ENCODE peak calls at places on chromosomes 13 and 19, in six cellular contexts. One of them, this sample, is unnamed.

GRCh38 chr13:23289917-23290357 is 109.2 kb downstream of the SGCG start:
- DNase-seq in activated B cell treated with CpG ODN at 0.5 μM for 24 hours: no peak
- DNase-seq in NCI-H1105: peak
- DNase-seq in Caki2: peak
- DNase-seq in stimulated activated CD8-positive, alpha-beta memory T cell treated with anti-CD3 and anti-CD28 coated beads, Interleukin-12 subunit alpha, Interleukin-12 subunit beta, amount 100 ng/mL, for 4 hours: no peak
- DNase-seq in WTC11: no peak
- DNase-seq in this sample: peak

GRCh38 chr19:3024509-3024869 is 4.6 kb downstream of the TLE2 start:
- DNase-seq in NCI-H1105: no peak
- DNase-seq in activated B cell treated with CpG ODN at 0.5 μM for 24 hours: no peak
- DNase-seq in stimulated activated CD8-positive, alpha-beta memory T cell treated with anti-CD3 and anti-CD28 coated beads, Interleukin-12 subunit alpha, Interleukin-12 subunit beta, amount 100 ng/mL, for 4 hours: no peak
- DNase-seq in WTC11: no peak
- DNase-seq in Caki2: no peak
- DNase-seq in this sample: no peak

GRCh38 chr19:45779231-45780145 is 2.8 kb downstream of the DMPK start:
- DNase-seq in WTC11: peak
- DNase-seq in NCI-H1105: peak
- DNase-seq in activated B cell treated with CpG ODN at 0.5 μM for 24 hours: peak
- DNase-seq in stimulated activated CD8-positive, alpha-beta memory T cell treated with anti-CD3 and anti-CD28 coated beads, Interleukin-12 subunit alpha, Interleukin-12 subunit beta, amount 100 ng/mL, for 4 hours: peak
- DNase-seq in Caki2: no peak
- DNase-seq in this sample: peak

GRCh38 chr13:37134411-37135041 is 29.1 kb upstream of the CSNK1A1L start:
- DNase-seq in NCI-H1105: no peak
- DNase-seq in WTC11: no peak
- DNase-seq in stimulated activated CD8-positive, alpha-beta memory T cell treated with anti-CD3 and anti-CD28 coated beads, Interleukin-12 subunit alpha, Interleukin-12 subunit beta, amount 100 ng/mL, for 4 hours: no peak
- DNase-seq in activated B cell treated with CpG ODN at 0.5 μM for 24 hours: no peak
- DNase-seq in Caki2: no peak
- DNase-seq in this sample: peak

GRCh38 chr13:29937836-29938235 is 87.4 kb upstream of the UBL3 start:
- DNase-seq in stimulated activated CD8-positive, alpha-beta memory T cell treated with anti-CD3 and anti-CD28 coated beads, Interleukin-12 subunit alpha, Interleukin-12 subunit beta, amount 100 ng/mL, for 4 hours: no peak
- DNase-seq in NCI-H1105: no peak
- DNase-seq in activated B cell treated with CpG ODN at 0.5 μM for 24 hours: no peak
- DNase-seq in WTC11: no peak
- DNase-seq in Caki2: no peak
- DNase-seq in this sample: no peak

GRCh38 chr19:50628551-50628950 is 11.1 kb downstream of the SYT3 start:
- DNase-seq in Caki2: no peak
- DNase-seq in stimulated activated CD8-positive, alpha-beta memory T cell treated with anti-CD3 and anti-CD28 coated beads, Interleukin-12 subunit alpha, Interleukin-12 subunit beta, amount 100 ng/mL, for 4 hours: no peak
- DNase-seq in WTC11: no peak
- DNase-seq in activated B cell treated with CpG ODN at 0.5 μM for 24 hours: no peak
- DNase-seq in NCI-H1105: no peak
- DNase-seq in this sample: no peak

GRCh38 chr19:36060430-36060829 is 5.7 kb downstream of the WDR62 start:
- DNase-seq in Caki2: no peak
- DNase-seq in activated B cell treated with CpG ODN at 0.5 μM for 24 hours: no peak
- DNase-seq in NCI-H1105: no peak
- DNase-seq in WTC11: peak
- DNase-seq in stimulated activated CD8-positive, alpha-beta memory T cell treated with anti-CD3 and anti-CD28 coated beads, Interleukin-12 subunit alpha, Interleukin-12 subunit beta, amount 100 ng/mL, for 4 hours: no peak
- DNase-seq in this sample: peak

GRCh38 chr19:17441241-17442135 is 7.0 kb downstream of the TMEM221 start:
- DNase-seq in activated B cell treated with CpG ODN at 0.5 μM for 24 hours: no peak
- DNase-seq in stimulated activated CD8-positive, alpha-beta memory T cell treated with anti-CD3 and anti-CD28 coated beads, Interleukin-12 subunit alpha, Interleukin-12 subunit beta, amount 100 ng/mL, for 4 hours: no peak
- DNase-seq in Caki2: peak
- DNase-seq in NCI-H1105: peak
- DNase-seq in WTC11: peak
- DNase-seq in this sample: peak

GRCh38 chr13:108283110-108283509 is 13.6 kb downstream of the TNFSF13B start:
- DNase-seq in Caki2: no peak
- DNase-seq in NCI-H1105: no peak
- DNase-seq in stimulated activated CD8-positive, alpha-beta memory T cell treated with anti-CD3 and anti-CD28 coated beads, Interleukin-12 subunit alpha, Interleukin-12 subunit beta, amount 100 ng/mL, for 4 hours: no peak
- DNase-seq in WTC11: no peak
- DNase-seq in activated B cell treated with CpG ODN at 0.5 μM for 24 hours: no peak
- DNase-seq in this sample: no peak

GRCh38 chr19:7911509-7912143 is 3.0 kb upstream of the TGFBR3L start:
- DNase-seq in WTC11: no peak
- DNase-seq in Caki2: no peak
- DNase-seq in NCI-H1105: no peak
- DNase-seq in stimulated activated CD8-positive, alpha-beta memory T cell treated with anti-CD3 and anti-CD28 coated beads, Interleukin-12 subunit alpha, Interleukin-12 subunit beta, amount 100 ng/mL, for 4 hours: no peak
- DNase-seq in activated B cell treated with CpG ODN at 0.5 μM for 24 hours: no peak
- DNase-seq in this sample: no peak

GRCh38 chr13:24664726-24665409 is 15.3 kb upstream of the ATP12A start:
- DNase-seq in NCI-H1105: no peak
- DNase-seq in WTC11: no peak
- DNase-seq in stimulated activated CD8-positive, alpha-beta memory T cell treated with anti-CD3 and anti-CD28 coated beads, Interleukin-12 subunit alpha, Interleukin-12 subunit beta, amount 100 ng/mL, for 4 hours: no peak
- DNase-seq in activated B cell treated with CpG ODN at 0.5 μM for 24 hours: no peak
- DNase-seq in Caki2: no peak
- DNase-seq in this sample: no peak

GRCh38 chr19:41945135-41945766 is 13.9 kb downstream of the RABAC1 start:
- DNase-seq in activated B cell treated with CpG ODN at 0.5 μM for 24 hours: peak
- DNase-seq in NCI-H1105: no peak
- DNase-seq in stimulated activated CD8-positive, alpha-beta memory T cell treated with anti-CD3 and anti-CD28 coated beads, Interleukin-12 subunit alpha, Interleukin-12 subunit beta, amount 100 ng/mL, for 4 hours: peak
- DNase-seq in WTC11: no peak
- DNase-seq in Caki2: no peak
- DNase-seq in this sample: no peak

GRCh38 chr19:18541258-18541991 is 1.9 kb downstream of the FKBP8 start:
- DNase-seq in activated B cell treated with CpG ODN at 0.5 μM for 24 hours: no peak
- DNase-seq in NCI-H1105: no peak
- DNase-seq in Caki2: no peak
- DNase-seq in WTC11: no peak
- DNase-seq in stimulated activated CD8-positive, alpha-beta memory T cell treated with anti-CD3 and anti-CD28 coated beads, Interleukin-12 subunit alpha, Interleukin-12 subunit beta, amount 100 ng/mL, for 4 hours: no peak
- DNase-seq in this sample: no peak

GRCh38 chr19:55811340-55811739 is 20.5 kb downstream of the NLRP11 start:
- DNase-seq in NCI-H1105: no peak
- DNase-seq in WTC11: no peak
- DNase-seq in activated B cell treated with CpG ODN at 0.5 μM for 24 hours: no peak
- DNase-seq in stimulated activated CD8-positive, alpha-beta memory T cell treated with anti-CD3 and anti-CD28 coated beads, Interleukin-12 subunit alpha, Interleukin-12 subunit beta, amount 100 ng/mL, for 4 hours: no peak
- DNase-seq in Caki2: no peak
- DNase-seq in this sample: no peak

GRCh38 chr13:34116651-34117050 is 298.7 kb downstream of the RFC3 start:
- DNase-seq in activated B cell treated with CpG ODN at 0.5 μM for 24 hours: no peak
- DNase-seq in NCI-H1105: no peak
- DNase-seq in WTC11: no peak
- DNase-seq in stimulated activated CD8-positive, alpha-beta memory T cell treated with anti-CD3 and anti-CD28 coated beads, Interleukin-12 subunit alpha, Interleukin-12 subunit beta, amount 100 ng/mL, for 4 hours: no peak
- DNase-seq in Caki2: no peak
- DNase-seq in this sample: no peak

GRCh38 chr19:39211731-39212376 is 7.8 kb upstream of the SYCN start:
- DNase-seq in activated B cell treated with CpG ODN at 0.5 μM for 24 hours: no peak
- DNase-seq in Caki2: no peak
- DNase-seq in stimulated activated CD8-positive, alpha-beta memory T cell treated with anti-CD3 and anti-CD28 coated beads, Interleukin-12 subunit alpha, Interleukin-12 subunit beta, amount 100 ng/mL, for 4 hours: no peak
- DNase-seq in WTC11: no peak
- DNase-seq in NCI-H1105: no peak
- DNase-seq in this sample: no peak

GRCh38 chr19:11405846-11406643 is 13.1 kb downstream of the RGL3 start:
- DNase-seq in stimulated activated CD8-positive, alpha-beta memory T cell treated with anti-CD3 and anti-CD28 coated beads, Interleukin-12 subunit alpha, Interleukin-12 subunit beta, amount 100 ng/mL, for 4 hours: no peak
- DNase-seq in activated B cell treated with CpG ODN at 0.5 μM for 24 hours: peak
- DNase-seq in Caki2: no peak
- DNase-seq in NCI-H1105: no peak
- DNase-seq in WTC11: peak
- DNase-seq in this sample: no peak

GRCh38 chr19:50196322-50196932 is 7.0 kb upstream of the MYH14 start:
- DNase-seq in Caki2: no peak
- DNase-seq in NCI-H1105: no peak
- DNase-seq in WTC11: no peak
- DNase-seq in activated B cell treated with CpG ODN at 0.5 μM for 24 hours: no peak
- DNase-seq in stimulated activated CD8-positive, alpha-beta memory T cell treated with anti-CD3 and anti-CD28 coated beads, Interleukin-12 subunit alpha, Interleukin-12 subunit beta, amount 100 ng/mL, for 4 hours: no peak
- DNase-seq in this sample: no peak

GRCh38 chr13:98997051-98997730 is 19.3 kb upstream of the DOCK9 start:
- DNase-seq in WTC11: no peak
- DNase-seq in stimulated activated CD8-positive, alpha-beta memory T cell treated with anti-CD3 and anti-CD28 coated beads, Interleukin-12 subunit alpha, Interleukin-12 subunit beta, amount 100 ng/mL, for 4 hours: no peak
- DNase-seq in Caki2: no peak
- DNase-seq in NCI-H1105: no peak
- DNase-seq in activated B cell treated with CpG ODN at 0.5 μM for 24 hours: no peak
- DNase-seq in this sample: no peak

GRCh38 chr13:91894311-91894710 is 495.9 kb downstream of the GPC5 start:
- DNase-seq in activated B cell treated with CpG ODN at 0.5 μM for 24 hours: no peak
- DNase-seq in WTC11: no peak
- DNase-seq in Caki2: no peak
- DNase-seq in stimulated activated CD8-positive, alpha-beta memory T cell treated with anti-CD3 and anti-CD28 coated beads, Interleukin-12 subunit alpha, Interleukin-12 subunit beta, amount 100 ng/mL, for 4 hours: no peak
- DNase-seq in NCI-H1105: no peak
- DNase-seq in this sample: no peak

GRCh38 chr13:43014162-43014561 is 9.2 kb upstream of the DNAJC15 start:
- DNase-seq in WTC11: no peak
- DNase-seq in Caki2: no peak
- DNase-seq in activated B cell treated with CpG ODN at 0.5 μM for 24 hours: no peak
- DNase-seq in stimulated activated CD8-positive, alpha-beta memory T cell treated with anti-CD3 and anti-CD28 coated beads, Interleukin-12 subunit alpha, Interleukin-12 subunit beta, amount 100 ng/mL, for 4 hours: no peak
- DNase-seq in NCI-H1105: no peak
- DNase-seq in this sample: no peak

GRCh38 chr13:112903071-112903577 is 65.9 kb upstream of the MCF2L start:
- DNase-seq in stimulated activated CD8-positive, alpha-beta memory T cell treated with anti-CD3 and anti-CD28 coated beads, Interleukin-12 subunit alpha, Interleukin-12 subunit beta, amount 100 ng/mL, for 4 hours: no peak
- DNase-seq in Caki2: no peak
- DNase-seq in activated B cell treated with CpG ODN at 0.5 μM for 24 hours: no peak
- DNase-seq in NCI-H1105: no peak
- DNase-seq in WTC11: no peak
- DNase-seq in this sample: no peak

GRCh38 chr13:109381546-109382180 is 404.7 kb downstream of the IRS2 start:
- DNase-seq in NCI-H1105: no peak
- DNase-seq in stimulated activated CD8-positive, alpha-beta memory T cell treated with anti-CD3 and anti-CD28 coated beads, Interleukin-12 subunit alpha, Interleukin-12 subunit beta, amount 100 ng/mL, for 4 hours: no peak
- DNase-seq in activated B cell treated with CpG ODN at 0.5 μM for 24 hours: no peak
- DNase-seq in WTC11: no peak
- DNase-seq in Caki2: no peak
- DNase-seq in this sample: no peak

GRCh38 chr19:35908010-35908441 is at the start of gene TYROBP:
- DNase-seq in NCI-H1105: no peak
- DNase-seq in activated B cell treated with CpG ODN at 0.5 μM for 24 hours: no peak
- DNase-seq in Caki2: no peak
- DNase-seq in stimulated activated CD8-positive, alpha-beta memory T cell treated with anti-CD3 and anti-CD28 coated beads, Interleukin-12 subunit alpha, Interleukin-12 subunit beta, amount 100 ng/mL, for 4 hours: no peak
- DNase-seq in WTC11: no peak
- DNase-seq in this sample: no peak

GRCh38 chr13:49635599-49636433 is 7.5 kb downstream of the ARL11 start:
- DNase-seq in Caki2: no peak
- DNase-seq in stimulated activated CD8-positive, alpha-beta memory T cell treated with anti-CD3 and anti-CD28 coated beads, Interleukin-12 subunit alpha, Interleukin-12 subunit beta, amount 100 ng/mL, for 4 hours: no peak
- DNase-seq in WTC11: no peak
- DNase-seq in activated B cell treated with CpG ODN at 0.5 μM for 24 hours: no peak
- DNase-seq in NCI-H1105: no peak
- DNase-seq in this sample: no peak

GRCh38 chr19:49085868-49086232 is 599 bp downstream of the SNRNP70 start:
- DNase-seq in Caki2: peak
- DNase-seq in stimulated activated CD8-positive, alpha-beta memory T cell treated with anti-CD3 and anti-CD28 coated beads, Interleukin-12 subunit alpha, Interleukin-12 subunit beta, amount 100 ng/mL, for 4 hours: no peak
- DNase-seq in activated B cell treated with CpG ODN at 0.5 μM for 24 hours: no peak
- DNase-seq in WTC11: no peak
- DNase-seq in NCI-H1105: no peak
- DNase-seq in this sample: no peak

GRCh38 chr19:42540071-42540553 is 11.8 kb upstream of the CEACAM1 start:
- DNase-seq in Caki2: no peak
- DNase-seq in stimulated activated CD8-positive, alpha-beta memory T cell treated with anti-CD3 and anti-CD28 coated beads, Interleukin-12 subunit alpha, Interleukin-12 subunit beta, amount 100 ng/mL, for 4 hours: no peak
- DNase-seq in activated B cell treated with CpG ODN at 0.5 μM for 24 hours: no peak
- DNase-seq in NCI-H1105: peak
- DNase-seq in WTC11: no peak
- DNase-seq in this sample: no peak

This sample was measured in kidney glomerular epithelial cell.